ENCODE peak calls at places on chromosomes 5 and 9, in four cellular contexts. One of them, this sample, is unnamed.

GRCh38 chr9:72271617-72272478 is 93.2 kb downstream of the ZFAND5 start:
- DNase-seq in A549: peak
- DNase-seq in K562: peak
- DNase-seq in IMR-90: peak
- DNase-seq in this sample: peak

GRCh38 chr5:32030686-32031478 is 143.2 kb downstream of the GOLPH3 start:
- DNase-seq in A549: no peak
- DNase-seq in IMR-90: peak
- DNase-seq in K562: no peak
- DNase-seq in this sample: no peak

GRCh38 chr9:130349398-130349797 is 83.8 kb downstream of the HMCN2 start:
- DNase-seq in IMR-90: no peak
- DNase-seq in A549: no peak
- DNase-seq in K562: no peak
- DNase-seq in this sample: no peak

GRCh38 chr5:159156839-159157238 is 52.5 kb downstream of the RNF145 start:
- DNase-seq in IMR-90: peak
- DNase-seq in K562: peak
- DNase-seq in A549: peak
- DNase-seq in this sample: peak

GRCh38 chr9:5355817-5356216 is 16.1 kb upstream of the RLN1 start:
- DNase-seq in IMR-90: no peak
- DNase-seq in A549: no peak
- DNase-seq in K562: no peak
- DNase-seq in this sample: no peak

GRCh38 chr5:642481-642880 is 30.3 kb downstream of the CEP72 start:
- DNase-seq in K562: no peak
- DNase-seq in A549: no peak
- DNase-seq in IMR-90: no peak
- DNase-seq in this sample: no peak

GRCh38 chr9:110069326-110070248 is 138.4 kb downstream of the C9orf152 start:
- DNase-seq in IMR-90: peak
- DNase-seq in A549: peak
- DNase-seq in K562: no peak
- DNase-seq in this sample: no peak

GRCh38 chr5:28561522-28561921 is 1523.1 kb upstream of the CDH9 start:
- DNase-seq in IMR-90: no peak
- DNase-seq in K562: no peak
- DNase-seq in A549: no peak
- DNase-seq in this sample: no peak

GRCh38 chr9:6641561-6641960 is 4.0 kb downstream of the GLDC start:
- DNase-seq in IMR-90: no peak
- DNase-seq in K562: no peak
- DNase-seq in A549: no peak
- DNase-seq in this sample: no peak

DNA sequence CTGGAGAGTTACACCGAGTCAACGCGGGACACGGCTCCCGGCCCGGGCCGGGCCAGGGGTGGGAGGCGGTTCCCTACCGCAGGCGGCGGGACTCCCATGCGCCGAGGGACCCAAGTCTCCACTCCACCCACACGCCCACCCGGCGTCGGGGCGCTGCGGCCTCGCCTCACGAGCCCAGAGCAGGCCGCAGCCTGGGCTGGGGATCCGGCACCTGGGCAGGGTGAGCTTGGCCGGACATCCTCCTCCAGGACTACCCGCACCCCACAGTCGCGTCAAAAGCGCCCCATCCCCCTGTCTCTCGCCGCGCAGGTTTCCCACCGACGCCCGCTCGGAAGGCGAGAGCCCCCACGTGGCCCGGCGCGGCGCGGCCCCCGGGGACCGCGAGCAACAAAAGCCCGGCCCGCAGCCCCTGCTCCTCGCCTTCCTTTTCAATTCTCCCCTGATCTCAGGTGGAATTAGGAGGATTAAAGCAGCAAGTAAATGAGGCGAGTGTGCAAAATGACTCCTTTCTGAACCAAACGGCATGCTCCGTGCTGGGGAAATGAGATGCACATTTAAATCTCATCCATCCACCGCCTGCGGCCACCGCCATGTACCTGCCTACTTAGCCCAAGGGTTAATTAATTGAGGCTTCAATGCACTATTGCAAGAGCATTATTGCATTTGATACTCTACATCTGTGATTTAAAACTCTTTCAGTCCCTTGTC is 196.6 kb upstream of the TBCA start:
- DNase-seq in A549: no peak
- DNase-seq in K562: no peak
- DNase-seq in IMR-90: no peak
- DNase-seq in this sample: no peak
- TF ChIP-seq MAZ in A549: no peak
- TF ChIP-seq MAZ in K562: no peak
- TF ChIP-seq MAZ in IMR-90: no peak
- TF ChIP-seq MAZ in this sample: no peak

DNA sequence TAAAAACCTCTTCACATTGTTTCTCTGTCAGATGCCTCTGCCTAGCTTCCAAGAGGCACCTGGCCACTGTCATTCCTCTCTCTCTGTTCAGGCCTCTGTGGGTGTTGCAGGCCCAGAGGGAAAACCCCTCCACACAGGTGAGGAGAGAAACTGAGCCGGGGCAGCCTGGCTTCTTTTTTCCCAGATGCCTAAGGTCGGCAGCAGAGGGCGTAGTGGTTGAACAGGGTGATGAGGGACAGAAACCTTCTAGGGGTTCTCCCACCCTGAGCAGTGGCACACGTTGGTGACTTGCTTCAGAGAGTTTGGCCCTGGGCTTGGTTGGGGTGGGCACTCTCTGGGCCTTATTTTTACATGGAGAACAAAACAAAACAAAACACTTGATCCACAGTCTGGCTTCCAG is 12.2 kb downstream of the IL9 start:
- DNase-seq in A549: no peak
- DNase-seq in K562: peak
- DNase-seq in IMR-90: no peak
- DNase-seq in this sample: no peak
- TF ChIP-seq MAZ in A549: no peak
- TF ChIP-seq MAZ in K562: no peak
- TF ChIP-seq MAZ in IMR-90: no peak
- TF ChIP-seq MAZ in this sample: no peak

GRCh38 chr9:134366223-134367031 is 40.2 kb downstream of the RXRA start:
- DNase-seq in K562: no peak
- DNase-seq in IMR-90: peak
- DNase-seq in A549: peak
- DNase-seq in this sample: no peak
- TF ChIP-seq MAZ in K562: no peak
- TF ChIP-seq MAZ in IMR-90: peak
- TF ChIP-seq MAZ in A549: no peak
- TF ChIP-seq MAZ in this sample: no peak

GRCh38 chr5:170809551-170809950 is 26.0 kb downstream of the GABRP start:
- DNase-seq in K562: peak
- DNase-seq in IMR-90: peak
- DNase-seq in A549: peak
- DNase-seq in this sample: no peak
- TF ChIP-seq MAZ in K562: no peak
- TF ChIP-seq MAZ in IMR-90: no peak
- TF ChIP-seq MAZ in A549: no peak
- TF ChIP-seq MAZ in this sample: no peak

GRCh38 chr5:111774525-111774924 is 17.5 kb upstream of the NREP start:
- DNase-seq in IMR-90: peak
- DNase-seq in K562: no peak
- DNase-seq in A549: no peak
- DNase-seq in this sample: no peak
- TF ChIP-seq MAZ in IMR-90: no peak
- TF ChIP-seq MAZ in K562: no peak
- TF ChIP-seq MAZ in A549: no peak
- TF ChIP-seq MAZ in this sample: no peak

This sample was measured in HepG2.